ENCODE peak calls at places on chromosomes 7 and 10, in five cellular contexts. W is HCT116, A is PC-3, P is Panc1, M is right cardiac atrium. F is an unnamed sample.

GRCh38 chr7:126569402-126569801 is 683.3 kb downstream of the GRM8 start:
- DNase-seq in W (no peak), A (no peak), P (no peak), M (no peak), F (no peak)

GRCh38 chr7:141915565-141915964 is 634 bp upstream of the OR9A4 start:
- DNase-seq in W (no peak), A (peak; percentile 49), P (no peak), M (no peak), F (no peak)

GRCh38 chr10:132193907-132194552 is 7.3 kb downstream of the DPYSL4 start:
- DNase-seq in W (no peak), A (no peak), P (no peak), M (no peak), F (no peak)

GRCh38 chr10:124211921-124212320 is 118.5 kb upstream of the CHST15 start:
- DNase-seq in W (no peak), A (peak; percentile 28), P (no peak), M (no peak), F (no peak)

GRCh38 chr7:150408393-150409299 is 29.5 kb downstream of the ZNF775 start:
- DNase-seq in W (no peak), A (no peak), P (no peak), M (no peak), F (no peak)

GRCh38 chr7:27767374-27767773 is 27.4 kb downstream of the TAX1BP1 start:
- DNase-seq in W (no peak), A (peak; percentile 77), P (no peak), M (no peak), F (no peak)

GRCh38 chr7:44914992-44915607 is 29.8 kb upstream of the PURB start:
- DNase-seq in W (no peak), A (no peak), P (no peak), M (no peak), F (no peak)

GRCh38 chr10:71623098-71623985 is 96.2 kb downstream of the C10orf105 start:
- DNase-seq in W (no peak), A (peak; percentile 41), P (no peak), M (no peak), F (no peak)

GRCh38 chr7:151099486-151100211 is 13.4 kb downstream of the AGAP3 start:
- DNase-seq in W (no peak), A (no peak), P (no peak), M (peak; percentile 28), F (no peak)

GRCh38 chr10:70658582-70659136 is 13.6 kb upstream of the ADAMTS14 start:
- DNase-seq in W (no peak), A (no peak), P (no peak), M (no peak), F (no peak)

GRCh38 chr10:122279725-122280141 is 8.6 kb downstream of the BTBD16 start:
- DNase-seq in W (peak; percentile 70), A (peak; percentile 60), P (no peak), M (no peak), F (no peak)

GRCh38 chr10:43065761-43066160 is 11.1 kb upstream of the RET start:
- DNase-seq in W (no peak), A (no peak), P (no peak), M (no peak), F (no peak)

GRCh38 chr10:131311661-131312260 is at the start of gene TCERG1L:
- DNase-seq in W (no peak), A (no peak), P (no peak), M (no peak), F (no peak)

GRCh38 chr7:75531359-75531821 is 39.3 kb downstream of the SPDYE5 start:
- DNase-seq in W (peak; percentile 50), A (peak; percentile 32), P (no peak), M (no peak), F (peak; percentile 86)

GRCh38 chr7:73519867-73520672 is 2.0 kb downstream of the BAZ1B start:
- DNase-seq in W (no peak), A (no peak), P (no peak), M (no peak), F (no peak)

GRCh38 chr7:135684134-135684533 is 21.8 kb downstream of the STMP1 start:
- DNase-seq in W (no peak), A (no peak), P (no peak), M (no peak), F (no peak)
- H3K4me3 ChIP-seq in W (no peak overlapping the region), A (no peak overlapping the region), P (no peak overlapping the region), M (no peak overlapping the region), F (no peak overlapping the region)

GRCh38 chr7:21253740-21254687 is 173.9 kb upstream of the SP4 start:
- DNase-seq in W (peak; percentile 51), A (peak; percentile 79), P (peak; percentile 47), M (peak; percentile 9), F (no peak)
- H3K4me3 ChIP-seq in W (no peak overlapping the region), A (no peak overlapping the region), P (no peak overlapping the region), M (no peak overlapping the region), F (no peak overlapping the region)

GRCh38 chr7:25967278-25968204 is 184.5 kb upstream of the NFE2L3 start:
- DNase-seq in W (no peak), A (no peak), P (no peak), M (no peak), F (no peak)

GRCh38 chr7:25966469-25966868 is 185.5 kb upstream of the NFE2L3 start:
- DNase-seq in W (no peak), A (no peak), P (no peak), M (no peak), F (no peak)

GRCh38 chr7:25970381-25970780 is 181.6 kb upstream of the NFE2L3 start:
- DNase-seq in W (no peak), A (no peak), P (no peak), M (no peak), F (no peak)

GRCh38 chr7:25965405-25966123 is 186.4 kb upstream of the NFE2L3 start:
- DNase-seq in W (no peak), A (peak; percentile 64), P (no peak), M (no peak), F (no peak)

DNA sequence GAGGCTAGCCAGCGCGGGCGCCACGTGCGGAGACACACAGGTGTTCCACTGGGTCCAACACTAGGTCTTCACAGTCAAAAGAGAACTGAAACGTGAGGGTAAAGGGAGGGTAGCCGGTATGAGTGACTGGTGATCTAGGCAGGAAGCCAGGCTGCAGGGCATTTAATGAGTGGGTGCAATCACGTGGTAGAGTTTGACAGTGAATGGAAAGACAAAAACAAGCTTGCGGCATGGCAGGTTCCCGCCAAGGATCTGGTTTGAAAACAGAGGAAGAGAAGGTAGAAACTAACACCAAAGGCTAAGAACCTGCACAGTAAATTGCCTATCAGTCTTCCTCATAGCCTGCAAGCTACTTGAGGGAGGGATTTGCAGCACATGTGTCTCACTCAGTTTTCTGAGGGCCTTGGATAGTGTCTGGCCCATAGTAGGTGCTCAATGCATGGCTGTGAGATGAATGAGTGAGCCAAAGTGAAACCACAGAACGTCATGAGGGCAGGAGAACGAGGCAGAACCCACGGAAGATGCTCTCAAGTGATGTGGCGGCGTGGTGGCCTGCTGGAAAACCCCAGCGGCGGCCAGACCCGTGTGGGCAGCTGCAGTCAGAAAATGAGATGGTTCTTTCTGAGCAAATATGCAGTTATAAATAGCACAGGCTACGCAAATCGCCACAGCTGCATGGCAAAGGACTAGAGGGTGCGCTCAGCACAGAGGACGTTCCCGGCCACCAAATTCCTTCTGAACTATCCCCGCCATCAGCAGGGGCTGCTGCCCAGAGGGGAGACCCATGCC is 183.6 kb upstream of the NFE2L3 start:
- DNase-seq in W (no peak), A (no peak), P (no peak), M (no peak), F (no peak)
- H3K4me3 ChIP-seq in W (no peak overlapping the region), A (no peak overlapping the region), P (no peak overlapping the region), M (no peak overlapping the region), F (no peak overlapping the region)

DNA sequence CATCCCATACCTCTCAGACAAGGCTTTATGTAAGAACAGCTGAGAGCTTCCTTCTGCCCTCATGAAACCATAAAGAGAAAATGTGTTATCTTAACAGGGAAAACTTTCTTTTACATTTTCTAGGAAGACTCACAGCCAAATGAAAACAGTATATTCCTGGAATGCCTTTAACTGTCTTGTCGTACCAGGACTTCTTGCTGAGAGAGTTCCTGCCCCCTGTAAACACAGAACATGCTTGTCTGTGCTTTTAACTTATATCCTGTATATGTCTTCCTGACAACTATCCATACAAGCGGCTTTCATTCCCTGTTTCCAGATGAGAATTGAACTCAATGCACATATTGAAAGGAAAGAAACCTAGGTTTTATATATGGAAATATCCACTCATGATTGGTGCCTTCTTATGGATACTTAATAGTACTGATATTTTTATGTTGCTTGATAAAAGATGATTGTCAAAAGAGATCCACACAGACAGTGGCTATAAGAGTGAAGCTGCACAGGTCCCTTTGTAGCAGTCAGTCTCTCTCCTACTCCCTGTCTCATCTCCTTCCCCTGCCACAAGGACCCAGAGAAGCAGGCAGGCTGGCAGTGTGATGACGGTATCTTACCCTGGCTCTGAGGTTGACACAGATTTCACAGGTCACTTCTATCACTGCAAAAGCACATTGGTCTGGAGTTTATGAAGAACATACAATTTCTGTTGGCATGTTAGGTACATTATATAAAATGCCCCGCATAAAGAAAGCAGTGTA is 64.6 kb upstream of the AHR start:
- DNase-seq in W (no peak), A (peak; percentile 12), P (peak; percentile 39), M (no peak), F (no peak)
- H3K4me3 ChIP-seq in W (peak overlapping the region; percentile 29), A (peak overlapping the region; percentile 52), P (peak overlapping the region; percentile 37), M (no peak overlapping the region), F (no peak overlapping the region)

GRCh38 chr7:2225830-2226229 is 6.9 kb downstream of the MAD1L1 start:
- DNase-seq in W (no peak), A (no peak), P (no peak), M (no peak), F (no peak)

GRCh38 chr7:2225336-2225735 is 7.4 kb downstream of the MAD1L1 start:
- DNase-seq in W (no peak), A (peak; percentile 92), P (no peak), M (no peak), F (no peak)

GRCh38 chr7:2223321-2223720 is 9.4 kb downstream of the MAD1L1 start:
- DNase-seq in W (no peak), A (no peak), P (no peak), M (no peak), F (no peak)

GRCh38 chr7:2224934-2225333 is 7.8 kb downstream of the MAD1L1 start:
- DNase-seq in W (no peak), A (peak; percentile 87), P (no peak), M (no peak), F (peak; percentile 58)

DNA sequence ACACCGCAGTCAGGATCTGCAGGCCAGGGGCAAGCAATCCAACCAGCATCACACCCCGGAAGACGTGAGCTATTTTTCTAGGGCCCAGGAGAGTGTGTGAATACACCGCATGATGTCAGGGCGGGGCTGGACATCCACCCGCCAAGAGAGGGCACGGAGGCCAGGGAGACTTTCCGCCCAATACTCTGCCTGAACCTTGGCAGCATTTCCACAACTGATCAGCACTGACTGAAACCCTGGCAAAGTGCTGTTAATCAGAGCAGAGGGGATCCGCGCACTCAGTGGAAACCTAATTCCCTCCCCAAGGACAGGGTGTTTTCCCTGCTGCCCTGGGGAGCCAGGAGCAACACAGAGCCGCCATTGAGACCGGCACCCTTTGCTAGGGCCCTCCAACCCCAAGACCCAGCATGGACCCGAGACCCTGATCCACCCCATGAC is 8.2 kb downstream of the MAD1L1 start:
- DNase-seq in W (no peak), A (no peak), P (no peak), M (no peak), F (peak; percentile 46)
- H3K4me3 ChIP-seq in W (no peak overlapping the region), A (peak overlapping the region; percentile 41), P (no peak overlapping the region), M (no peak overlapping the region), F (no peak overlapping the region)

GRCh38 chr10:30056767-30057355 is 2.5 kb downstream of the JCAD start:
- DNase-seq in W (peak; percentile 60), A (no peak), P (no peak), M (no peak), F (no peak)
- H3K4me3 ChIP-seq in W (peak overlapping the region; percentile 8), A (no peak overlapping the region), P (peak overlapping the region; percentile 67), M (peak overlapping the region; percentile 91), F (no peak overlapping the region)

GRCh38 chr7:10237306-10237705 is 736.4 kb upstream of the PHF14 start:
- DNase-seq in W (peak; percentile 16), A (peak; percentile 6), P (no peak), M (no peak), F (no peak)
- H3K4me3 ChIP-seq in W (no peak overlapping the region), A (no peak overlapping the region), P (no peak overlapping the region), M (no peak overlapping the region), F (no peak overlapping the region)

F was measured in gastrocnemius medialis.